ENCODE peak calls at places on chromosomes 2 and 18, in seven cellular contexts. L is hippocampal formation, P is NCI-H2029, T is NB4, W is osteocyte, D is globus pallidus, E is memory B cell. V is an unnamed sample.

GRCh38 chr2:111661286-111661940 is 222.6 kb downstream of the ANAPC1 start:
- DNase-seq in D (no peak), E (no peak), P (no peak), L (no peak), W (peak), T (no peak), V (no peak)

GRCh38 chr18:56314396-56314795 is 324.0 kb downstream of the TXNL1 start:
- DNase-seq in E (no peak), L (peak), P (no peak), D (peak), W (no peak), T (no peak), V (no peak)

GRCh38 chr2:205902041-205902898 is 183.7 kb downstream of the INO80D start:
- DNase-seq in T (no peak), D (no peak), E (no peak), W (no peak), P (no peak), L (no peak), V (no peak)

GRCh38 chr18:65035701-65036100 is 715.1 kb upstream of the CDH7 start:
- DNase-seq in E (no peak), D (no peak), T (no peak), P (no peak), W (no peak), L (no peak), V (no peak)

GRCh38 chr2:182144780-182145170 is 159.1 kb downstream of the PPP1R1C start:
- DNase-seq in P (no peak), D (peak), E (no peak), L (no peak), W (no peak), T (no peak), V (no peak)

GRCh38 chr2:130726614-130727180 is 2.2 kb upstream of the GPR148 start:
- DNase-seq in E (no peak), D (no peak), W (no peak), L (no peak), T (no peak), P (no peak), V (no peak)

GRCh38 chr2:8615252-8616083 is 66.4 kb upstream of the ID2 start:
- DNase-seq in W (no peak), E (no peak), P (no peak), D (no peak), L (no peak), T (no peak), V (no peak)

GRCh38 chr18:34789768-34790344 is 79.8 kb downstream of the DTNA start:
- DNase-seq in T (no peak), W (no peak), P (no peak), E (no peak), L (no peak), D (no peak), V (no peak)

GRCh38 chr2:204825681-204826080 is 280.4 kb downstream of the PARD3B start:
- DNase-seq in W (no peak), D (no peak), P (no peak), L (no peak), T (no peak), E (no peak), V (no peak)

GRCh38 chr2:195498839-195499490 is 158.1 kb upstream of the SLC39A10 start:
- DNase-seq in P (no peak), W (no peak), E (no peak), D (no peak), T (no peak), L (no peak), V (no peak)

GRCh38 chr2:196088209-196088608 is 19.6 kb upstream of the DNAH7 start:
- DNase-seq in L (no peak), E (no peak), W (no peak), T (no peak), D (no peak), P (peak), V (no peak)

GRCh38 chr18:54878057-54878661 is 49.9 kb downstream of the RAB27B start:
- DNase-seq in T (no peak), P (no peak), L (no peak), D (no peak), W (no peak), E (no peak), V (no peak)

GRCh38 chr2:109378682-109379081 is 235.1 kb downstream of the SEPTIN10 start:
- DNase-seq in P (no peak), L (no peak), W (peak), D (no peak), E (no peak), T (no peak), V (no peak)

GRCh38 chr2:195356026-195356425 is 301.0 kb upstream of the SLC39A10 start:
- DNase-seq in L (no peak), E (no peak), W (no peak), D (no peak), P (no peak), T (no peak), V (no peak)

GRCh38 chr2:226611944-226612318 is 187.7 kb downstream of the IRS1 start:
- DNase-seq in T (no peak), W (no peak), L (no peak), P (no peak), D (no peak), E (no peak), V (no peak)

GRCh38 chr2:9256570-9257043 is 50.0 kb downstream of the ASAP2 start:
- DNase-seq in E (no peak), T (no peak), D (peak), L (peak), P (no peak), W (no peak), V (no peak)

GRCh38 chr2:179302764-179303561 is 38.3 kb upstream of the SESTD1 start:
- DNase-seq in D (no peak), W (no peak), P (peak), T (no peak), E (no peak), L (no peak), V (no peak)

GRCh38 chr18:48079885-48080284 is 149.4 kb upstream of the SMAD2 start:
- DNase-seq in L (no peak), E (no peak), W (no peak), T (no peak), P (no peak), D (no peak), V (no peak)

GRCh38 chr2:16739778-16740581 is 74.3 kb upstream of the CYRIA start:
- DNase-seq in L (no peak), E (no peak), D (no peak), T (no peak), P (no peak), W (no peak), V (no peak)

GRCh38 chr2:240640939-240641338 is 15.7 kb downstream of the GPR35 start:
- DNase-seq in P (no peak), E (no peak), W (peak), D (no peak), T (peak), L (no peak), V (peak)

GRCh38 chr18:46275370-46275769 is 171.2 kb downstream of the HAUS1 start:
- DNase-seq in P (no peak), L (no peak), D (no peak), E (no peak), T (no peak), W (no peak), V (no peak)

GRCh38 chr18:61727241-61727640 is 165.6 kb downstream of the RNF152 start:
- DNase-seq in L (no peak), D (no peak), W (no peak), E (no peak), T (no peak), P (no peak), V (no peak)

GRCh38 chr2:160928854-160929301 is 231.3 kb upstream of the TANK start:
- DNase-seq in W (no peak), P (no peak), D (no peak), E (no peak), T (no peak), L (no peak), V (no peak)

GRCh38 chr2:221104391-221104811 is 467.7 kb downstream of the EPHA4 start:
- DNase-seq in T (no peak), W (no peak), D (peak), P (peak), L (peak), E (no peak), V (peak)

GRCh38 chr18:24778810-24779418 is 318.5 kb downstream of the HRH4 start:
- DNase-seq in D (no peak), T (no peak), E (no peak), P (no peak), L (no peak), W (no peak), V (no peak)

GRCh38 chr2:96760986-96761832 is 507 bp downstream of the CNNM4 start:
- DNase-seq in T (no peak), D (no peak), W (no peak), E (no peak), P (no peak), L (no peak), V (no peak)

GRCh38 chr18:12406376-12407111 is 1.2 kb upstream of the PRELID3A start:
- DNase-seq in T (no peak), P (no peak), W (no peak), E (no peak), L (no peak), D (no peak), V (no peak)

GRCh38 chr2:214960677-214961076 is 151.2 kb upstream of the BARD1 start:
- DNase-seq in P (no peak), L (peak), D (peak), W (no peak), T (no peak), E (no peak), V (no peak)